ENCODE peak calls at places on chromosomes 2 and 18, in four cellular contexts. One of them, this sample, is unnamed.

GRCh38 chr18:78073275-78073674 is 823.6 kb downstream of the GALR1 start:
- DNase-seq in tibial nerve: no peak
- DNase-seq in cardiac muscle cell: peak; percentile 2
- DNase-seq in ovary: no peak
- DNase-seq in this sample: no peak

GRCh38 chr2:221969087-221969829 is 329.5 kb downstream of the PAX3 start:
- DNase-seq in tibial nerve: peak; percentile 35
- DNase-seq in cardiac muscle cell: peak; percentile 50
- DNase-seq in ovary: no peak
- DNase-seq in this sample: no peak

GRCh38 chr2:48510329-48510728 is 19.6 kb upstream of the STON1 start:
- DNase-seq in tibial nerve: no peak
- DNase-seq in cardiac muscle cell: peak; percentile 58
- DNase-seq in ovary: no peak
- DNase-seq in this sample: no peak

GRCh38 chr2:154934213-154934612 is 235.7 kb downstream of the KCNJ3 start:
- DNase-seq in tibial nerve: no peak
- DNase-seq in cardiac muscle cell: no peak
- DNase-seq in ovary: no peak
- DNase-seq in this sample: no peak

GRCh38 chr18:50079571-50080295 is 115.2 kb downstream of the MYO5B start:
- DNase-seq in tibial nerve: no peak
- DNase-seq in cardiac muscle cell: no peak
- DNase-seq in ovary: no peak
- DNase-seq in this sample: peak; percentile 73

GRCh38 chr2:191846787-191847620 is at the start of gene CAVIN2:
- DNase-seq in tibial nerve: peak; percentile 60
- DNase-seq in cardiac muscle cell: peak; percentile 86
- DNase-seq in ovary: peak; percentile 53
- DNase-seq in this sample: peak; percentile 50

GRCh38 chr2:24372033-24372432 is 11.7 kb upstream of the ITSN2 start:
- DNase-seq in tibial nerve: no peak
- DNase-seq in cardiac muscle cell: no peak
- DNase-seq in ovary: no peak
- DNase-seq in this sample: no peak

GRCh38 chr2:236172866-236173733 is 4.9 kb upstream of the GBX2 start:
- DNase-seq in tibial nerve: no peak
- DNase-seq in cardiac muscle cell: no peak
- DNase-seq in ovary: no peak
- DNase-seq in this sample: no peak

GRCh38 chr2:74379851-74380789 is at the start of gene DCTN1:
- DNase-seq in tibial nerve: peak; percentile 37
- DNase-seq in cardiac muscle cell: peak; percentile 69
- DNase-seq in ovary: peak; percentile 43
- DNase-seq in this sample: no peak

GRCh38 chr2:6927186-6927585 is 10.0 kb downstream of the RNF144A start:
- DNase-seq in tibial nerve: no peak
- DNase-seq in cardiac muscle cell: no peak
- DNase-seq in ovary: no peak
- DNase-seq in this sample: no peak

DNA sequence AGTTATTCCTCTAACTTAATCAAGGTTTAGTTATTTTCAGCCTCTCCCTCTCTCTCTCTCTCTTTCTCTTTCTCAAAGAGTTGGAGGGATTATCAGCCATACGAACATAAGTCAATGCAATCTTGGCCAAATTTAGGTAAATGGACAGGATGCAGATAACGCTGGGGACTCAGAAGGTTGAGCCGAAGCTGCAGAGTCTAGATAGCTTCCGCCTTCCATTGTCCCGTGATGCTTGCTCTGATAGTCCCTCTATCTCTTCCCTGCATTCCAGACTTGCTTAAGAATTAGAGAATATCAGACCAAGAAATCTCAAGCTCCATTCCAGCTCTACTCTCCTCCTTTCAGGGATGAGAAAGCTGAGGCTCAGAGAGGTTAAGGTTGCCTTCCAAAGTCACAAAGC is 502.8 kb upstream of the TNP1 start:
- DNase-seq in tibial nerve: no peak
- DNase-seq in cardiac muscle cell: no peak
- DNase-seq in ovary: no peak
- DNase-seq in this sample: no peak
- H3K27ac ChIP-seq in tibial nerve: no peak overlapping the region
- H3K27ac ChIP-seq in cardiac muscle cell: no peak overlapping the region
- H3K27ac ChIP-seq in ovary: peak overlapping the region; percentile 42
- H3K27ac ChIP-seq in this sample: no peak overlapping the region

DNA sequence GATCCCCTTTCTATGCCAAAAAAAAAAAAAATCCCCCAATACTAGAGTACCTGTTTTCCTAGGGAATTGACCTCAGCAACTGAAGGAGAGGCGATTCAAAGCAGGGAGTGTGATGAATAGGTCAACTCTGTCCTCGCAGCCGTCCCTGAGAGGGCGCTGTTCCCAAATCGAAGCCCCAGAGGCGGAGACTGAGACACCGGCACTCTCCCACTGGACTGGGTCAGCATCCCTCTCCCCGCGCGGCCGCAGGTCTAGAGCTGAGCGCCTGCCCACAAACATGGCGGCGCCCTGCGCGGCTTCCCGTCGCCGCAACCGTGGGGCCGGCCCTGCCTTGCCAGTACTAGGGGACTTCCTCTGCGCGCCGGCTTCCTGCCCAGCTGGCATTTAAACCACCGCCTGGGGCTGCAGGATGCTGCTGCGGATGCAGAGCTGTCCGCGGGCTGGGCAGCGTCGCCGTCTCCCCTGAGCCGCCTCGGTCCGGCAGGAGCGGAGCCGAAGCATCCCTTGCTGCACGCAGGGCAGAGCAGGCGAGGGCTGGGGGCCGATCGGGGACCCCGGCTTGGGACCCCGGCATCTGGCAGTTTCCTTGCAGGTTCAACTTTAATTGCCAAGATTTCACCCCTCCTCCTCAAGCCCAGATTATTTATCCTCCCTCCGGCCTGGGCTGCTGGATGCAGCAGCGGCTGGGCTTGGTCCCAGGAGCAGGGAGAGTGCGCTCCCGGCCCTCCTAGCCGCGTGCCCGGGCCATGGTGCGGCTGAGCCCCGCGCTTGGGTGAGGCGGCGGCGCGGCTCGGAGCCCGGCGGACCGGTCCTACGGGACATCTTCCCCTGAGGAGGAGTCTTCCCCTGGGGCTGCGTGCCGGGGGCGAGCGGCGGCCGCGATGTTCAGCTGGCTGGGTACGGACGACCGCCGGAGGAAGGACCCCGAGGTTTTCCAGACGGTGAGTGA is at the start of gene EHD3:
- DNase-seq in tibial nerve: peak; percentile 53
- DNase-seq in cardiac muscle cell: peak; percentile 94
- DNase-seq in ovary: peak; percentile 85
- DNase-seq in this sample: peak; percentile 89
- TF ChIP-seq CTCF in tibial nerve: peak; percentile 48
- TF ChIP-seq CTCF in cardiac muscle cell: peak; percentile 77
- TF ChIP-seq CTCF in ovary: peak; percentile 58
- TF ChIP-seq CTCF in this sample: peak; percentile 63

GRCh38 chr2:164746713-164747112 is 94.9 kb downstream of the COBLL1 start:
- DNase-seq in tibial nerve: no peak
- DNase-seq in cardiac muscle cell: no peak
- DNase-seq in ovary: no peak
- DNase-seq in this sample: no peak
- H3K27ac ChIP-seq in tibial nerve: no peak overlapping the region
- H3K27ac ChIP-seq in cardiac muscle cell: no peak overlapping the region
- H3K27ac ChIP-seq in ovary: no peak overlapping the region
- H3K27ac ChIP-seq in this sample: no peak overlapping the region

DNA sequence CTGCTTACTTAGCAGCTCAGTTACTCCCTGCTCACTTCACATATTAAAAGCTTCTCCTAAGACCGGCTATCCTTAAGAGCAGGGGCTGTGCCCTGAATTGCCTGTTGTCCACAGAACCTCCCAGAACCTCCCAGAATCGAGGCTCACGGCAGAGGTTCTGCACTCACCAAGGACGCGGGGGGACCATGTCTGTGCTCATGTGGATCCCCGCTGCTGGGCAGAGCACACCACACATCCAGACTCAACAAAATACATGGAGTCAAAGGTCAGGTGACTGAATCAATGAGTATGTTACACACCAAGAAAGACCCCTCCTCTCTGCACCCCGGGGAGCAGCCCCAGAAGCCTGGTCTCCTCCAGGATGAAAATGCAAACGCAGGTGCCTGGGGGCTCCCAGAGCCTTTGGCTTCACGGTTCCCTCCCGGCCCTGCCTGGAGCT is 149.0 kb downstream of the MBP start:
- DNase-seq in tibial nerve: no peak
- DNase-seq in cardiac muscle cell: no peak
- DNase-seq in ovary: no peak
- DNase-seq in this sample: no peak
- TF ChIP-seq CTCF in tibial nerve: no peak
- TF ChIP-seq CTCF in cardiac muscle cell: no peak
- TF ChIP-seq CTCF in ovary: no peak
- TF ChIP-seq CTCF in this sample: no peak

GRCh38 chr2:64727013-64727767 is 73.5 kb upstream of the SERTAD2 start:
- DNase-seq in tibial nerve: no peak
- DNase-seq in cardiac muscle cell: no peak
- DNase-seq in ovary: no peak
- DNase-seq in this sample: no peak
- H3K27ac ChIP-seq in tibial nerve: peak overlapping the region; percentile 37
- H3K27ac ChIP-seq in cardiac muscle cell: no peak overlapping the region
- H3K27ac ChIP-seq in ovary: no peak overlapping the region
- H3K27ac ChIP-seq in this sample: peak overlapping the region; percentile 46

GRCh38 chr2:217279130-217279529 is 419.3 kb upstream of the TNP1 start:
- DNase-seq in tibial nerve: no peak
- DNase-seq in cardiac muscle cell: peak; percentile 19
- DNase-seq in ovary: no peak
- DNase-seq in this sample: no peak
- TF ChIP-seq CTCF in tibial nerve: no peak
- TF ChIP-seq CTCF in cardiac muscle cell: no peak
- TF ChIP-seq CTCF in ovary: no peak
- TF ChIP-seq CTCF in this sample: no peak

DNA sequence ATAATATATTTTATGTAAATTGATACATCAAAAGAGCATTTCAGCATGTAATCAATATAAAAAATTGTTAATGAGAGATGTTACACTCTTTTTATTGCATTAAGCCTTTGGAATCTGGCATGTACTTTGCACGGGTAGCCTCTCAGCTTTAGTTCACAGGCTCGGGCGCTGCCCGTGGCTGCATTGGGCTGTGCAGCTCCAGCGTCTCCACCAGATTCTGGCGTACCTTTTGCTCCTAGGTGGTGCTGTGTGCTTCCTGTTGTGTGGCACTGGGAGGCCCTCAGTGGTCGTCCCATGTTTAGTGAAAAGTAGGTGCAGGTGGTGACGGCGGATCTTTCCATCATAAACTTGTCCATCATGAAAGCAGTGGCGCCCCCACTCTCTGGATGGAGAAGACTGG is 24.4 kb downstream of the LRRFIP1 start:
- DNase-seq in tibial nerve: no peak
- DNase-seq in cardiac muscle cell: no peak
- DNase-seq in ovary: no peak
- DNase-seq in this sample: no peak
- H3K27ac ChIP-seq in tibial nerve: no peak overlapping the region
- H3K27ac ChIP-seq in cardiac muscle cell: no peak overlapping the region
- H3K27ac ChIP-seq in ovary: no peak overlapping the region
- H3K27ac ChIP-seq in this sample: no peak overlapping the region

DNA sequence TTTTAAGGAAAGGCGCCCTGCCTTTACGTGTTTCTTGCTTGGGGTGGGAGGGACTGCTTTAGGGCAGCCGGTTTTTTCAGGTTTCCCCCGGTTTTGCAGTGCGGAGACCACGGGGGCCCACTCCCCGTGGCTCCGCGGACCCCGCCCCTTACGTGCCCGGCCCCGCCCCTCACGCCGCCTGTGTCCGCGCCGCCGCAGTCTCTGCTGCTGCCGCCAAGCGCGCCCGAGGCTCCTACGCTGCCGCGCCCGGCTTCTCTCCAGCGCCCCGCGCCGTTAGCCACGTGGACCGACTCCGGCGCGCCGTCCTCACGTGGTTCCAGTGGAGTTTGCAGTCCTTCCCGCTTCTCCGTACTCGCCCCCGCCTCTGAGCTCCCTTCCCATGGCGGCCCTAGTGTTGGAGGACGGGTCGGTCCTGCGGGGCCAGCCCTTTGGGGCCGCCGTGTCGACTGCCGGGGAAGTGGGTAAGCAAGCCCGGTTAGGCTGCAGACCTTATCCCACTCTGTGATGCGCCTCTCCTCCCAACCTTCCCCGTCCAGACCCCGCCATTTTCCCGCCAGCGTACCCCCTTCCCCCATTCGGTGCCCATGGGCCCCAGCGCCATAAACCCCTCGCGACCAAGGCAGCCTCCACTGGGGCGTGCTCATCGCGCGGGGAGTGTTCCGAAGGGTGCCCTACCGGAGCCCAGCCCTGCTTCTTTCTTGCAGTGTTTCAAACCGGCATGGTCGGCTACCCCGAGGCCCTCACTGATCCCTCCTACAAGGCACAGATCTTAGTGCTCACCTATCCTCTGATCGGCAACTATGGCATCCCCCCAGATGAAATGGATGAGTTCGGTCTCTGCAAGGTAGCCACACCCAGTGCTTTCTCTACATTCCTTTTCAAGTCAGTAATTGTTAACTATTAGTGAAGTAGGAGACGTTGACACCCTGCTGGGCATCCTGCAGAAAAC is at the start of gene CAD:
- DNase-seq in tibial nerve: peak; percentile 74
- DNase-seq in cardiac muscle cell: peak; percentile 89
- DNase-seq in ovary: peak; percentile 87
- DNase-seq in this sample: peak; percentile 80
- TF ChIP-seq CTCF in tibial nerve: no peak
- TF ChIP-seq CTCF in cardiac muscle cell: peak; percentile 21
- TF ChIP-seq CTCF in ovary: peak; percentile 55
- TF ChIP-seq CTCF in this sample: peak; percentile 8

GRCh38 chr18:55247032-55247431 is 287.8 kb upstream of the CCDC68 start:
- DNase-seq in tibial nerve: no peak
- DNase-seq in cardiac muscle cell: no peak
- DNase-seq in ovary: no peak
- DNase-seq in this sample: no peak

GRCh38 chr18:55243852-55244251 is 284.6 kb upstream of the CCDC68 start:
- DNase-seq in tibial nerve: peak; percentile 54
- DNase-seq in cardiac muscle cell: peak; percentile 85
- DNase-seq in ovary: peak; percentile 57
- DNase-seq in this sample: no peak

GRCh38 chr18:55244520-55244919 is 285.3 kb upstream of the CCDC68 start:
- DNase-seq in tibial nerve: no peak
- DNase-seq in cardiac muscle cell: peak; percentile 38
- DNase-seq in ovary: no peak
- DNase-seq in this sample: no peak

GRCh38 chr18:55246278-55246677 is 287.0 kb upstream of the CCDC68 start:
- DNase-seq in tibial nerve: no peak
- DNase-seq in cardiac muscle cell: no peak
- DNase-seq in ovary: no peak
- DNase-seq in this sample: no peak

DNA sequence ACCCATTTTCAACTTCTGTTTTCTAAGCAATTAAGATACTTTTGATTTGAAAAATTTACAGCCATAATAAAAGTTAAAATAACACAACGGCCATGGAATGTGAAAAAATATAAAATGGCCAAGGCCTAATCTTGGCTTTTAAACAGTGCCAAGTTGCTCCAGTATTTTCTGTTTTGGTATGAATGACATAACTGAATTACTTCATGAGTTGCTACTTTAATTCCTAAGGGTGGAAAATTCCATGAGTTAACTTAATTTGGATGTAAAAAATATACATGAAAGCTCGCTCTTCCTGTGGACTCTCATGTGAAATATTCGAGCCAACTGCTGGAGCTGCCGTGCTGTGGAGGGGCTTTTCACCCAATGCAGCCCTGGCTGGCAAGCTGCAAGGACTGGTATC is 285.9 kb upstream of the CCDC68 start:
- DNase-seq in tibial nerve: no peak
- DNase-seq in cardiac muscle cell: no peak
- DNase-seq in ovary: no peak
- DNase-seq in this sample: no peak
- H3K27ac ChIP-seq in tibial nerve: peak overlapping the region; percentile 56
- H3K27ac ChIP-seq in cardiac muscle cell: no peak overlapping the region
- H3K27ac ChIP-seq in ovary: no peak overlapping the region
- H3K27ac ChIP-seq in this sample: peak overlapping the region; percentile 83